ENCODE peak calls at places on chromosomes 6 and 20, in eight cellular contexts. E is PC-9, U is IMR-90, W is body of pancreas, F is H9, N is stomach, B is OCI-LY7, K is heart right ventricle. R is an unnamed sample.

GRCh38 chr20:34385464-34385863 is 22.4 kb downstream of the ITCH start:
- DNase-seq in E (no peak), U (no peak), W (no peak), F (no peak), N (no peak), B (peak; percentile 18), K (no peak), R (no peak)

GRCh38 chr6:44041461-44042260 is 85.6 kb downstream of the MRPL14 start:
- DNase-seq in E (peak; percentile 94), U (peak; percentile 99), W (peak; percentile 48), F (peak; percentile 84), N (no peak), B (no peak), K (no peak), R (no peak)

GRCh38 chr6:170347975-170348374 is 41.4 kb downstream of the FAM120B start:
- DNase-seq in E (no peak), U (no peak), W (no peak), F (no peak), N (no peak), B (no peak), K (no peak), R (no peak)

GRCh38 chr6:87753131-87753685 is 51.2 kb upstream of the AKIRIN2 start:
- DNase-seq in E (no peak), U (no peak), W (no peak), F (no peak), N (no peak), B (no peak), K (no peak), R (no peak)

GRCh38 chr6:139452176-139452876 is 77.9 kb upstream of the CITED2 start:
- DNase-seq in E (peak; percentile 33), U (peak; percentile 50), W (no peak), F (no peak), N (no peak), B (no peak), K (no peak), R (no peak)

GRCh38 chr20:2402271-2402980 is 21.7 kb downstream of the TGM6 start:
- DNase-seq in E (peak; percentile 51), U (peak; percentile 51), W (peak; percentile 8), F (no peak), N (no peak), B (no peak), K (no peak), R (no peak)

GRCh38 chr6:87407896-87408720 is at the start of gene CFAP206:
- DNase-seq in E (peak; percentile 67), U (peak; percentile 80), W (peak; percentile 87), F (peak; percentile 86), N (peak; percentile 84), B (peak; percentile 90), K (peak; percentile 79), R (peak; percentile 91)

GRCh38 chr6:63452117-63452516 is 120.2 kb upstream of the LOC128125822 start:
- DNase-seq in E (peak; percentile 57), U (no peak), W (no peak), F (no peak), N (no peak), B (no peak), K (no peak), R (no peak)

GRCh38 chr6:47810885-47811284 is 29.1 kb downstream of the OPN5 start:
- DNase-seq in E (no peak), U (no peak), W (no peak), F (peak; percentile 56), N (no peak), B (peak; percentile 4), K (no peak), R (no peak)

GRCh38 chr6:130969807-130970491 is 93.1 kb downstream of the EPB41L2 start:
- DNase-seq in E (no peak), U (peak; percentile 67), W (no peak), F (no peak), N (no peak), B (no peak), K (peak; percentile 66), R (no peak)

GRCh38 chr6:15430947-15431405 is 185.1 kb downstream of the JARID2 start:
- DNase-seq in E (no peak), U (no peak), W (no peak), F (no peak), N (no peak), B (no peak), K (no peak), R (no peak)

GRCh38 chr20:38825901-38826625 is 20.6 kb downstream of the PPP1R16B start:
- DNase-seq in E (peak; percentile 85), U (peak; percentile 67), W (peak; percentile 22), F (no peak), N (no peak), B (no peak), K (no peak), R (no peak)

GRCh38 chr20:51275816-51276215 is 252.9 kb upstream of the KCNG1 start:
- DNase-seq in E (no peak), U (peak; percentile 39), W (no peak), F (no peak), N (no peak), B (no peak), K (no peak), R (no peak)

GRCh38 chr20:45313943-45314342 is 5.8 kb upstream of the MATN4 start:
- DNase-seq in E (no peak), U (no peak), W (no peak), F (no peak), N (no peak), B (no peak), K (no peak), R (peak; percentile 48)

GRCh38 chr6:116883005-116883404 is 6.0 kb downstream of the RFX6 start:
- DNase-seq in E (no peak), U (no peak), W (no peak), F (no peak), N (no peak), B (no peak), K (no peak), R (no peak)

GRCh38 chr20:19911810-19912382 is 105.3 kb upstream of the NAA20 start:
- DNase-seq in E (no peak), U (no peak), W (no peak), F (no peak), N (no peak), B (no peak), K (no peak), R (no peak)

GRCh38 chr20:19915111-19915798 is 101.9 kb upstream of the NAA20 start:
- DNase-seq in E (no peak), U (no peak), W (peak; percentile 49), F (no peak), N (no peak), B (no peak), K (no peak), R (no peak)

GRCh38 chr20:19917110-19917509 is 100.1 kb upstream of the NAA20 start:
- DNase-seq in E (no peak), U (no peak), W (peak; percentile 39), F (no peak), N (no peak), B (no peak), K (no peak), R (no peak)

GRCh38 chr20:19909696-19910095 is 107.5 kb upstream of the NAA20 start:
- DNase-seq in E (no peak), U (no peak), W (peak; percentile 60), F (no peak), N (peak; percentile 35), B (no peak), K (peak; percentile 81), R (peak; percentile 73)

GRCh38 chr20:19913927-19914614 is 103.1 kb upstream of the NAA20 start:
- DNase-seq in E (peak; percentile 73), U (peak; percentile 51), W (no peak), F (no peak), N (no peak), B (no peak), K (no peak), R (no peak)
- H3K4me1 ChIP-seq in E (peaks cover 12% of the 10 kb centered on the region), U (peaks cover 5% of the 10 kb centered on the region), W (peaks cover 20% of the 10 kb centered on the region), F (peaks cover 2% of the 10 kb centered on the region), N (peaks cover 3% of the 10 kb centered on the region), B (no peaks in the 10 kb centered on the region), K (peaks cover 70% of the 10 kb centered on the region), R (peaks cover 48% of the 10 kb centered on the region)

GRCh38 chr20:63955846-63956663 is at the start of gene UCKL1:
- DNase-seq in E (peak; percentile 74), U (peak; percentile 91), W (peak; percentile 96), F (peak; percentile 83), N (peak; percentile 94), B (peak; percentile 93), K (peak; percentile 92), R (peak; percentile 96)
- TF ChIP-seq CTCF in E (peak; percentile 13), U (no peak), W (no peak), F (no peak), N (no peak), B (no peak), K (no peak), R (no peak)

GRCh38 chr20:57474816-57475215 is 50.1 kb downstream of the CTCFL start:
- DNase-seq in E (no peak), U (no peak), W (no peak), F (no peak), N (no peak), B (peak; percentile 79), K (no peak), R (peak; percentile 40)

GRCh38 chr20:57475388-57476072 is 49.4 kb downstream of the CTCFL start:
- DNase-seq in E (no peak), U (no peak), W (no peak), F (no peak), N (no peak), B (peak; percentile 60), K (no peak), R (no peak)

GRCh38 chr20:57474191-57474590 is 50.7 kb downstream of the CTCFL start:
- DNase-seq in E (no peak), U (no peak), W (no peak), F (no peak), N (no peak), B (no peak), K (no peak), R (no peak)

GRCh38 chr20:57476641-57477461 is 48.1 kb downstream of the CTCFL start:
- DNase-seq in E (no peak), U (no peak), W (no peak), F (no peak), N (no peak), B (no peak), K (no peak), R (peak; percentile 39)

DNA sequence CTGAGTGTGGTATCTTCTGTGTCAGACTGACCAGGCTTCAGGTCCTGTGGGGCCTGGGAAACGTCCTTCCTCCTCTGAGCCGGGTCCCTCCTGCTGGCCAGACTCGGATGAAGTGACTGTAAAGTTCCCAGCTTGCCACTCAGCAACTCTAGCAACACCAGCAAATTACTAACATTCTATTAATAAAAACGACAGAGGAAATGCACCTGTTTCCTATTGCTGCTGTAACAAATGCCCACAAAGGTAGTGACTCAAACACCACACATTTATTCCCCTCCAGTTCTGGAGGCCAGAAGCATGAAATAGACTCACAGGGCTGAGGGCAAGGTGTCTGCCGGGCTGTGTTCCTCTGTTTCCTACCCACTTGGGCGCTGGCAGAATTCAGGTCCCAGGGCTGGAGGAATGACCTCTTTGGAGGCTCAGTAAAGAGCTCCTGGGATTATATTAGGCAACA is 48.8 kb downstream of the CTCFL start:
- DNase-seq in E (no peak), U (no peak), W (no peak), F (no peak), N (no peak), B (peak; percentile 89), K (no peak), R (peak; percentile 18)
- H3K4me1 ChIP-seq in E (no peaks in the 10 kb centered on the region), U (no peaks in the 10 kb centered on the region), W (no peaks in the 10 kb centered on the region), F (no peaks in the 10 kb centered on the region), N (peaks cover 5% of the 10 kb centered on the region), B (peaks cover 98% of the 10 kb centered on the region), K (peaks cover 3% of the 10 kb centered on the region), R (peaks cover 14% of the 10 kb centered on the region)

DNA sequence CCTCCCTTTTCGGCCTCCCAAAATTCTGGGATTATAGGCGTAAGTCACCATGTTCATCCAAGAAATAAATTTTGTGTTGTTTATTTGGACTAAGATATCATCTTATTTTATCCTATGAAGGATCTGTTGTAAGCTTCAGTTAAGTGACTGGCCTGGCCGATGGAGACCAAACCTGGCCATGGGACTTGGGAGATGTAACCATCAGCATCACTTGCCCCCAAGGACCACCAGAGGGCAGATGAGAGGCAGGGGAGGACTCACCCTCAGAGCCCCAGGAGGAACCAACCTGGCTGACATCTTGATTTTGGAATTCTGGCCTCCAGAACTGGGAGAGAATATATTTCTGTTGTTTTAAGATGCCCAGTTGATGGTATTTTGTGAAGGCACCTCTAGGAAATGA is 266.7 kb downstream of the CDH26 start:
- DNase-seq in E (no peak), U (no peak), W (no peak), F (peak; percentile 56), N (no peak), B (peak; percentile 41), K (no peak), R (no peak)
- TF ChIP-seq CTCF in E (peak; percentile 54), U (peak; percentile 37), W (no peak), F (peak; percentile 74), N (no peak), B (peak; percentile 80), K (no peak), R (peak; percentile 19)